ENCODE peak calls at places on chromosomes 13 and 19, in nine cellular contexts. J, B, E, F, G, O, W, X and V are unnamed samples.

GRCh38 chr13:30479154-30479553 is 13.4 kb upstream of the HMGB1 start:
- DNase-seq in J (no peak), B (no peak), E (no peak), F (no peak), G (no peak), O (no peak), W (no peak), X (no peak), V (no peak)

GRCh38 chr19:14476663-14477401 is 1.7 kb upstream of the PTGER1 start:
- DNase-seq in J (no peak), B (peak), E (no peak), F (peak), G (no peak), O (no peak), W (peak), X (no peak), V (no peak)

GRCh38 chr19:54388001-54388802 is 23.5 kb upstream of the LAIR1 start:
- DNase-seq in J (no peak), B (peak), E (no peak), F (no peak), G (peak), O (peak), W (peak), X (no peak), V (no peak)

GRCh38 chr19:45901432-45901903 is 945 bp downstream of the MYPOP start:
- DNase-seq in J (no peak), B (no peak), E (no peak), F (peak), G (peak), O (no peak), W (peak), X (peak), V (peak)

GRCh38 chr13:75724742-75725504 is 88.8 kb downstream of the LMO7 start:
- DNase-seq in J (no peak), B (no peak), E (no peak), F (no peak), G (no peak), O (no peak), W (no peak), X (no peak), V (no peak)

GRCh38 chr19:50413096-50413495 is 5.6 kb upstream of the SPIB start:
- DNase-seq in J (no peak), B (no peak), E (no peak), F (no peak), G (no peak), O (no peak), W (no peak), X (no peak), V (no peak)

GRCh38 chr19:2717638-2718541 is 3.3 kb downstream of the DIRAS1 start:
- DNase-seq in J (no peak), B (no peak), E (no peak), F (no peak), G (no peak), O (no peak), W (no peak), X (no peak), V (no peak)

GRCh38 chr19:29745253-29745652 is 30.2 kb upstream of the C19orf12 start:
- DNase-seq in J (no peak), B (no peak), E (no peak), F (no peak), G (no peak), O (no peak), W (no peak), X (no peak), V (no peak)